ENCODE peak calls at places on chromosome 3, in seven cellular contexts. One of them, this sample, is unnamed.
A peak's percentile ranks its signal among the peaks of the same experiment; 100 is the strongest.

GRCh38 chr3:177749836-177750235 is 552.6 kb upstream of the TBL1XR1 start:
- DNase-seq in heart left ventricle: no peak
- DNase-seq in mammary epithelial cell: peak; percentile 31
- DNase-seq in lung: no peak
- DNase-seq in AG04450: no peak
- DNase-seq in neural crest cell: no peak
- DNase-seq in D721Med: no peak
- DNase-seq in this sample: no peak

GRCh38 chr3:131361464-131362421 is 19.8 kb upstream of the NUDT16 start:
- DNase-seq in neural crest cell: peak; percentile 18
- DNase-seq in lung: peak; percentile 95
- DNase-seq in mammary epithelial cell: peak; percentile 65
- DNase-seq in D721Med: no peak
- DNase-seq in heart left ventricle: peak; percentile 91
- DNase-seq in AG04450: no peak
- DNase-seq in this sample: peak; percentile 87

GRCh38 chr3:140198242-140198641 is 263.3 kb downstream of the CLSTN2 start:
- DNase-seq in neural crest cell: no peak
- DNase-seq in mammary epithelial cell: no peak
- DNase-seq in heart left ventricle: no peak
- DNase-seq in D721Med: no peak
- DNase-seq in lung: no peak
- DNase-seq in AG04450: no peak
- DNase-seq in this sample: no peak

GRCh38 chr3:66037330-66037985 is 1.3 kb downstream of the MAGI1 start:
- DNase-seq in AG04450: no peak
- DNase-seq in lung: peak; percentile 50
- DNase-seq in heart left ventricle: peak; percentile 70
- DNase-seq in neural crest cell: peak; percentile 11
- DNase-seq in mammary epithelial cell: peak; percentile 45
- DNase-seq in D721Med: no peak
- DNase-seq in this sample: peak; percentile 55

GRCh38 chr3:14520967-14521366 is 19.2 kb downstream of the GRIP2 start:
- DNase-seq in AG04450: no peak
- DNase-seq in heart left ventricle: peak; percentile 21
- DNase-seq in lung: no peak
- DNase-seq in mammary epithelial cell: no peak
- DNase-seq in neural crest cell: no peak
- DNase-seq in D721Med: no peak
- DNase-seq in this sample: no peak

GRCh38 chr3:100537646-100538338 is 45.4 kb downstream of the TMEM45A start:
- DNase-seq in neural crest cell: no peak
- DNase-seq in D721Med: no peak
- DNase-seq in AG04450: no peak
- DNase-seq in heart left ventricle: no peak
- DNase-seq in mammary epithelial cell: peak; percentile 73
- DNase-seq in lung: no peak
- DNase-seq in this sample: no peak

GRCh38 chr3:130900959-130901358 is 7.1 kb downstream of the ATP2C1 start:
- DNase-seq in heart left ventricle: no peak
- DNase-seq in mammary epithelial cell: no peak
- DNase-seq in D721Med: no peak
- DNase-seq in lung: no peak
- DNase-seq in AG04450: no peak
- DNase-seq in neural crest cell: no peak
- DNase-seq in this sample: no peak

GRCh38 chr3:163919154-163919553 is 1159.1 kb downstream of the SI start:
- DNase-seq in AG04450: no peak
- DNase-seq in heart left ventricle: no peak
- DNase-seq in neural crest cell: no peak
- DNase-seq in D721Med: no peak
- DNase-seq in lung: no peak
- DNase-seq in mammary epithelial cell: no peak
- DNase-seq in this sample: no peak

GRCh38 chr3:141402476-141403171 is 34.3 kb downstream of the ZBTB38 start:
- DNase-seq in mammary epithelial cell: no peak
- DNase-seq in AG04450: no peak
- DNase-seq in heart left ventricle: peak; percentile 88
- DNase-seq in lung: peak; percentile 64
- DNase-seq in D721Med: no peak
- DNase-seq in neural crest cell: peak; percentile 47
- DNase-seq in this sample: peak; percentile 58

DNA sequence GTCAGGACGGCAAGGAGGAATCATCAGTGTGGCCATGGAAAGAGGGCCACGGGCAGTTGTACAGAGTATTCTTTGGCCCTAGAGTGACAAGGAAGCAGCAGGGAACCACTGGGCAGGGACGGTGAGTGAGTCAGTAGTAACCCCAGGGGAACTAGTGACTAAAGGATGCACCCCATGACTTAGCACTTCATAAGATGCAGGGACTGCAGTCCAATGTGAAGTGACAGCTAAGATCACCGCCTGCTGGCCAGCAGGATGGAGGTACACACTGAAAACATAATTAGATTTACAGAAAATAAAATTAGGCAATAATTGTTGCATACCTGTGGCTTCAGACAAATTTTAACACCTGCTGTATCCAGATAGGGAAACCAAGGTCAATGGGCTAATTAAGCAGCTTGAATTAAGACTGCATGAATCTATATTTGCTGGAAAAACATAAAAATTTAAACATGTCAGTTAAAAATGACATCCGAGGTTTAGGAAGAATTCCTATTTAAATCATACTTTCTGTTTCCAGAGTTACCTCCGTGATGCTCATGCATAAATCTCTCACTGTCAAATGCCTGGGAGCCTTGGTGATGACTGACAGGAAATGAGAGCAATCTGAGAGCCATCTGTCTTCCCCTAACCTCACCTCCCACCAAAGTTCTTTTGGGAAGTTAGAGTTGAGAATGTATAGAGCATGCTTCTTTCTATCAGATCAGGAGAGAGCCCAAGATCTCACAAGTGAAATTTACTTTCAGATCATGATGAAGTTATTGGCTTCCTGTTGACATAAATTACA is 56.5 kb downstream of the DCLK3 start:
- DNase-seq in neural crest cell: no peak
- DNase-seq in D721Med: no peak
- DNase-seq in heart left ventricle: no peak
- DNase-seq in AG04450: no peak
- DNase-seq in lung: no peak
- DNase-seq in mammary epithelial cell: peak; percentile 60
- DNase-seq in this sample: no peak
- TF ChIP-seq CTCF in neural crest cell: peak; percentile 20
- TF ChIP-seq CTCF in D721Med: no peak
- TF ChIP-seq CTCF in heart left ventricle: peak; percentile 8
- TF ChIP-seq CTCF in AG04450: peak; percentile 34
- TF ChIP-seq CTCF in lung: no peak
- TF ChIP-seq CTCF in mammary epithelial cell: peak; percentile 52
- TF ChIP-seq CTCF in this sample: no peak

GRCh38 chr3:186465508-186465907 is 78.7 kb downstream of the CRYGS start:
- DNase-seq in AG04450: no peak
- DNase-seq in lung: no peak
- DNase-seq in D721Med: no peak
- DNase-seq in neural crest cell: no peak
- DNase-seq in mammary epithelial cell: no peak
- DNase-seq in heart left ventricle: no peak
- DNase-seq in this sample: no peak

GRCh38 chr3:186461141-186461540 is 83.0 kb downstream of the CRYGS start:
- DNase-seq in lung: no peak
- DNase-seq in neural crest cell: no peak
- DNase-seq in D721Med: no peak
- DNase-seq in mammary epithelial cell: peak; percentile 81
- DNase-seq in heart left ventricle: no peak
- DNase-seq in AG04450: peak; percentile 6
- DNase-seq in this sample: no peak

GRCh38 chr3:186466391-186466974 is 77.7 kb downstream of the CRYGS start:
- DNase-seq in AG04450: no peak
- DNase-seq in D721Med: no peak
- DNase-seq in heart left ventricle: no peak
- DNase-seq in lung: no peak
- DNase-seq in mammary epithelial cell: no peak
- DNase-seq in neural crest cell: no peak
- DNase-seq in this sample: no peak

GRCh38 chr3:186467969-186468368 is 76.2 kb downstream of the CRYGS start:
- DNase-seq in lung: no peak
- DNase-seq in neural crest cell: no peak
- DNase-seq in mammary epithelial cell: no peak
- DNase-seq in AG04450: no peak
- DNase-seq in heart left ventricle: no peak
- DNase-seq in D721Med: no peak
- DNase-seq in this sample: no peak

DNA sequence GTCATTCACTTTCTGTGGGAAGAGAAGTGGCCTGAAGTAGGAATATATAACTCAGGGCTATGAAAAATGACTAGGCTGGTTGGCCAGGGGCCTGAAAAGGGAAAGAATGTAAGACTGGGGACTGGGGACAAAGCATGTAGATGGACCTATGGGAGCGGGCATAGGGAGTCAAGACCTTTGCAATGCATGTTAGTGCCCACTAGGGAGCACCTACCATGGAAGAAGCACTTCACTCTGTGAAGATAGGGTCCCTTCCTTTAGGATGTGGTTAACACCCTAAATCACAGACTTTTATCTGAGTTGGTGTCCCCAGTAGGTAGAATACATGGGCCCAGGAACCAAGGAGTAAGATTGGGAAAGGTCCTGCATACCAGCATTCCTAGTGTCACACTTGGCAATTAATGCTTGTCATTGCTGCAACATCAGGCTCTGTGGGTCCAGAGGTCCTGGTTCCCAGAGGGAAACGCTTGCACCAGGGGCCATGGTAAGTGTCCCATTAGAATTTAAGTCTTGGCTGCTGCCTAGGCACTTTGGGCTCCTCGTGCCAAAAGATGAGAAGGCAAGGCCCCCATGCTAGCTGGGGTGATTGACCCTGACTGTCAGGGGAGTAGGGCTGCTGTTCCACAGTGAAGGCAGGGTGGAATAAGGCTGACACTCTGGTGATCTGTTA is 79.6 kb downstream of the CRYGS start:
- DNase-seq in mammary epithelial cell: no peak
- DNase-seq in D721Med: no peak
- DNase-seq in heart left ventricle: no peak
- DNase-seq in neural crest cell: no peak
- DNase-seq in lung: no peak
- DNase-seq in AG04450: no peak
- DNase-seq in this sample: no peak
- TF ChIP-seq CTCF in mammary epithelial cell: peak; percentile 6
- TF ChIP-seq CTCF in D721Med: no peak
- TF ChIP-seq CTCF in heart left ventricle: no peak
- TF ChIP-seq CTCF in neural crest cell: no peak
- TF ChIP-seq CTCF in lung: no peak
- TF ChIP-seq CTCF in AG04450: no peak
- TF ChIP-seq CTCF in this sample: no peak

GRCh38 chr3:78201066-78201465 is 1161.2 kb downstream of the ROBO2 start:
- DNase-seq in mammary epithelial cell: no peak
- DNase-seq in AG04450: no peak
- DNase-seq in lung: no peak
- DNase-seq in heart left ventricle: no peak
- DNase-seq in D721Med: no peak
- DNase-seq in neural crest cell: no peak
- DNase-seq in this sample: no peak

DNA sequence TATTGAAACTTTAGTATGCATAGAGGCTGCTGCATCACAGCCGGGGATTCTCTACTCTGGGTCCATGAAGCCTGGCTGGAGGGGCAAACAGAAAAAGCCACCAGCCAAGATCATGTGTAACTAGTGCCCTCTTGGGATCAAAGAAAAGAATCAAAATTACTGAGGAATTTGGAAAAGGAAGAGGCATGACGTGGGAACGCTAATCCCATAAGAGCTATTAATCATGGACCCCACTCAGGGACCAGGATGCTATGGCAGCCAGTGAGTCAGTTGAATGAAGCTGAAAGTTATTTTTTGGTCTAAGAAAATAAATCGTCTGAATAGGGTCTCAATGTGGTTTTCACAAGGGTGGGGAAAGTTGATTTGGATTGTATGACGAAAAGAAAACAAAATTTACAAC is 1165.1 kb downstream of the ROBO2 start:
- DNase-seq in neural crest cell: no peak
- DNase-seq in mammary epithelial cell: no peak
- DNase-seq in AG04450: peak; percentile 10
- DNase-seq in heart left ventricle: no peak
- DNase-seq in lung: no peak
- DNase-seq in D721Med: no peak
- DNase-seq in this sample: no peak
- TF ChIP-seq CTCF in neural crest cell: peak; percentile 36
- TF ChIP-seq CTCF in mammary epithelial cell: no peak
- TF ChIP-seq CTCF in AG04450: peak; percentile 24
- TF ChIP-seq CTCF in heart left ventricle: peak; percentile 17
- TF ChIP-seq CTCF in lung: no peak
- TF ChIP-seq CTCF in D721Med: peak; percentile 19
- TF ChIP-seq CTCF in this sample: no peak

DNA sequence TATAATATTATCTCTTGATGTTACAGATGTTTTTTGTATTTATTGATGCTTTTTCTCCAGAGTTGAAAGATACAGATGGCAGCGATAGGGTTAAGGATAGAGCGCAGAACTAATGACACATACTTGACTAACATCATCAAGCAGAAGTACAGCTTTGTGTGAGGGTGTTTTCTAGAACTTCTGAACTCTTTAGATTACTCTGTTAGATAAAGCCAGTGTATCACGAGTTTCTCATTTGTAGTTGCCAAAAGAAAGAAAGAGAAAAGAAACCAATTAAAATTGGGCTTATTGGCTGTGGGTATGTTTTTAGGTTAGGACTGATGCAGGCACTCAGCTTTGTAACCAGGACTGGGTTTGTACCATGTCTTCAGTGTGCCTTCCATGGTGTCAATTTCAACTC is 6.6 kb upstream of the GPR171 start:
- DNase-seq in neural crest cell: no peak
- DNase-seq in AG04450: no peak
- DNase-seq in heart left ventricle: no peak
- DNase-seq in mammary epithelial cell: peak; percentile 14
- DNase-seq in D721Med: no peak
- DNase-seq in lung: no peak
- DNase-seq in this sample: no peak
- TF ChIP-seq CTCF in neural crest cell: no peak
- TF ChIP-seq CTCF in AG04450: no peak
- TF ChIP-seq CTCF in heart left ventricle: no peak
- TF ChIP-seq CTCF in mammary epithelial cell: no peak
- TF ChIP-seq CTCF in D721Med: no peak
- TF ChIP-seq CTCF in lung: no peak
- TF ChIP-seq CTCF in this sample: no peak

DNA sequence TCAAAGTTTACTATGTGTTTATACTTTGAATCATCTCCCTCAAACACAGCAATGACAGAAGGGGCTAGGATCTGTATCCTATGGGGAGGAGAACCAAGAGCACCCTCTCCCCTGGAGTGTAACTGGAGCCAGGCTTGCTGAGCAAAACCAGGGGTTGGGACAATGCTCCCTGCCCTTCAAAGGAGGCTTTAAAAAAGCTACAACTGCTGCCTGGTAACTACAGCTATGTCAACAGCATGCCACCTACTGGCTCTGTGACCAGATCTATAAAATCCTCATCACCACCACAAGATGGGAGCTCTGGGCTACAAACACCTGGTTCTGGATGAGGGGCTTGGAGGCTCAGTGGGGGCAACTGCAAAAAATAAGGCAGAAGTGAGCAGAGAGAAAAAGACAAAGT is 61.9 kb downstream of the ANO10 start:
- DNase-seq in heart left ventricle: no peak
- DNase-seq in neural crest cell: no peak
- DNase-seq in D721Med: no peak
- DNase-seq in lung: no peak
- DNase-seq in AG04450: no peak
- DNase-seq in mammary epithelial cell: no peak
- DNase-seq in this sample: no peak
- TF ChIP-seq CTCF in heart left ventricle: no peak
- TF ChIP-seq CTCF in neural crest cell: no peak
- TF ChIP-seq CTCF in D721Med: no peak
- TF ChIP-seq CTCF in lung: no peak
- TF ChIP-seq CTCF in AG04450: no peak
- TF ChIP-seq CTCF in mammary epithelial cell: no peak
- TF ChIP-seq CTCF in this sample: no peak

This sample was measured in GM13976.